ENCODE peak calls at places on chromosomes 5 and 9, in nine cellular contexts. Y, U, Z, N, M, H, K, L and G are unnamed samples.

GRCh38 chr5:31860726-31861432 is 221.9 kb downstream of the PDZD2 start:
- DNase-seq in Y (no peak), U (no peak), Z (no peak), N (no peak), M (no peak), H (no peak), K (no peak), L (no peak), G (no peak)

GRCh38 chr5:16809816-16810502 is 126.1 kb downstream of the MYO10 start:
- DNase-seq in Y (no peak), U (no peak), Z (no peak), N (no peak), M (no peak), H (peak), K (peak), L (peak), G (no peak)

GRCh38 chr5:127909078-127909477 is 174.5 kb upstream of the SLC12A2 start:
- DNase-seq in Y (no peak), U (peak), Z (no peak), N (no peak), M (no peak), H (no peak), K (no peak), L (peak), G (no peak)

GRCh38 chr9:107020040-107020530 is 157.1 kb downstream of the ZNF462 start:
- DNase-seq in Y (peak), U (no peak), Z (peak), N (no peak), M (no peak), H (no peak), K (no peak), L (peak), G (no peak)

GRCh38 chr5:5326126-5326758 is 96.2 kb upstream of the ICE1 start:
- DNase-seq in Y (no peak), U (no peak), Z (no peak), N (no peak), M (no peak), H (no peak), K (no peak), L (no peak), G (no peak)

GRCh38 chr5:121174351-121174750 is 677.3 kb upstream of the FTMT start:
- DNase-seq in Y (no peak), U (no peak), Z (no peak), N (no peak), M (no peak), H (no peak), K (no peak), L (peak), G (no peak)

GRCh38 chr9:94864862-94865435 is 138.4 kb downstream of the AOPEP start:
- DNase-seq in Y (no peak), U (no peak), Z (no peak), N (no peak), M (no peak), H (no peak), K (no peak), L (no peak), G (no peak)

GRCh38 chr9:135479469-135480052 is at the start of gene PPP1R26:
- DNase-seq in Y (no peak), U (no peak), Z (no peak), N (no peak), M (peak), H (no peak), K (no peak), L (no peak), G (no peak)

GRCh38 chr5:138949223-138949574 is 74.1 kb upstream of the LRRTM2 start:
- DNase-seq in Y (no peak), U (no peak), Z (no peak), N (no peak), M (no peak), H (no peak), K (no peak), L (no peak), G (no peak)

GRCh38 chr9:111691686-111692329 is 30.4 kb downstream of the GNG10 start:
- DNase-seq in Y (no peak), U (no peak), Z (no peak), N (no peak), M (no peak), H (no peak), K (no peak), L (peak), G (no peak)

GRCh38 chr9:121122450-121123032 is 47.8 kb downstream of the CNTRL start:
- DNase-seq in Y (no peak), U (no peak), Z (no peak), N (no peak), M (no peak), H (no peak), K (no peak), L (no peak), G (no peak)

GRCh38 chr9:89686134-89686533 is 81.3 kb downstream of the GADD45G start:
- DNase-seq in Y (no peak), U (no peak), Z (no peak), N (no peak), M (peak), H (no peak), K (no peak), L (no peak), G (no peak)

GRCh38 chr5:90434116-90434714 is 24.7 kb upstream of the CETN3 start:
- DNase-seq in Y (no peak), U (peak), Z (no peak), N (no peak), M (no peak), H (no peak), K (peak), L (peak), G (peak)

GRCh38 chr5:167713186-167713585 is 578.3 kb upstream of the WWC1 start:
- DNase-seq in Y (no peak), U (no peak), Z (no peak), N (no peak), M (no peak), H (no peak), K (no peak), L (no peak), G (no peak)

DNA sequence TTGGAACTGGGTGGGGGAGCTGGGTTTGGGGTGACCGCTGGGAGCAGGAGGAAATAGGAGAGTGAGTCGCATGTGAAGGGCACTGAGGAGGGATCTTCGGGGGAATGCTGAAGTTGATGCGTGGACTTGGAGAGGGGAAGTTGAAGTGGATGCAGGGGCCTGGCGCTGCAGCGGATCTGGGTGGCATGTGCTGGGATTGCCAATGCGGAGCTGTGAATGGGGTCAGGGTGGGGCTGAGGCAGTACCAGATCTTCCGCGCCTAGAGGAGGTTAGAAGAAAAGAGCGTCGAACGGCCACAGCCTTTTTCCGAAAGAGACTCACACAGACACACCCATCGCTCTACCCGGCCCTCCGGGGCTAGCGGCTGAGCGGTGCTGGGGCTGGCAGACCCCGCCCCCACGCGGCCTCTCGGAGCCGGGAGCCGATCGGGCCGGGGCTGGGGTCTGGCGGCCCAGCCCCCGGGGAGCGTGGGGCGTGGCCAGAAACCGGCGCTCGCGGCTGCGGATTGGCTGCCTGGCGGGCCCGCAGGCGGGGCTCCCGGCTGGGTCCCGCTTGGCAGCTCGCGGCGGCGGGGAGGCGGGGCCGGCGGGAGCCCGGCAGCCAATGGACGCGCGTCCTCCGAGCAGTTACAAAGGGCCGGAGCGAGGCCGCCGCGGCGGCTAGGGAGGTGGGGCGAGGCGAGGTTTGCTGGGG is at the start of gene TGFBR1:
- DNase-seq in Y (peak), U (peak), Z (peak), N (peak), M (peak), H (peak), K (peak), L (peak), G (peak)
- TF ChIP-seq CTCF in Y (no peak), U (no peak), Z (peak), N (peak), M (peak), H (no peak), K (no peak), L (no peak), G (no peak)

DNA sequence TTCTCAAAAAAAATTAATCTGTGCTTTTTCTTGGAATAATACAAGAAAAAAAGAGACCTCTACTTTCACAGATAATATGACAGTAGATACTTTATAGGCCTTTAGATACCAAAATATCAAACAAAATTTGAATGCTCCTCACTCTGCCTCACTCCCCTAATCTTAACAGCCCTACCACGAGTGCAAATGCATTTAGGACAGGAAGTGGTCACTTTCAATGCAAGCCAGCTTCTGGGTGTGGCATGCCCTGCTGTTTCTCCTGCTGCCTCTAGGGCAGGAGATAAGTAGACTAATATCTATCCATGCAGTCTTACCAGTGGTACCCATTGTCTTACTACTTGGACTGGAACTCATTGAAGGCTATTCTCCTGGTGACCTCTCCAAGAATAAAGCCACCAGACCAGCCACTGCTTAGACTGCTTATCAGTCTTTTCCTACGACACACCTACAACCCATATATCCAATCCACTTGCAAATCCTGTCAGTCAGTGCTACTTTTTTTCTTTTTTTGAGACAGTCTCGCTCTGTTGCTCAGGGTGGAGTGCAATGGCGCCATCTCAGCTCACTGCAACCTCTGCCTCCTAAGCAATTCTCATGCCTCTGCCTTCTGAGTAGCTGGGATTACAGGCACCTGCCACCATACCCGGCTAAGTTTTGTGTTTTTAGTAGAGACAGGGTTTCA is 23.0 kb downstream of the FRRS1L start:
- DNase-seq in Y (no peak), U (no peak), Z (peak), N (no peak), M (no peak), H (no peak), K (no peak), L (peak), G (no peak)
- TF ChIP-seq CTCF in Y (peak), U (peak), Z (no peak), N (no peak), M (no peak), H (no peak), K (no peak), L (peak), G (no peak)

GRCh38 chr5:141855265-141856029 is 22.8 kb downstream of the PCDH1 start:
- DNase-seq in Y (no peak), U (no peak), Z (no peak), N (no peak), M (no peak), H (no peak), K (no peak), L (no peak), G (no peak)

GRCh38 chr5:141856030-141856790 is 22.0 kb downstream of the PCDH1 start:
- DNase-seq in Y (no peak), U (no peak), Z (no peak), N (no peak), M (no peak), H (no peak), K (no peak), L (no peak), G (no peak)

GRCh38 chr5:141851195-141851874 is 26.9 kb downstream of the PCDH1 start:
- DNase-seq in Y (no peak), U (no peak), Z (no peak), N (no peak), M (no peak), H (no peak), K (no peak), L (no peak), G (no peak)

GRCh38 chr5:141852448-141852847 is 25.8 kb downstream of the PCDH1 start:
- DNase-seq in Y (no peak), U (no peak), Z (no peak), N (no peak), M (no peak), H (no peak), K (no peak), L (no peak), G (no peak)

GRCh38 chr5:141853895-141854626 is 24.1 kb downstream of the PCDH1 start:
- DNase-seq in Y (no peak), U (no peak), Z (no peak), N (no peak), M (no peak), H (no peak), K (no peak), L (no peak), G (no peak)
- TF ChIP-seq CTCF in Y (no peak), U (peak), Z (no peak), N (no peak), M (no peak), H (no peak), K (no peak), L (no peak), G (no peak)

DNA sequence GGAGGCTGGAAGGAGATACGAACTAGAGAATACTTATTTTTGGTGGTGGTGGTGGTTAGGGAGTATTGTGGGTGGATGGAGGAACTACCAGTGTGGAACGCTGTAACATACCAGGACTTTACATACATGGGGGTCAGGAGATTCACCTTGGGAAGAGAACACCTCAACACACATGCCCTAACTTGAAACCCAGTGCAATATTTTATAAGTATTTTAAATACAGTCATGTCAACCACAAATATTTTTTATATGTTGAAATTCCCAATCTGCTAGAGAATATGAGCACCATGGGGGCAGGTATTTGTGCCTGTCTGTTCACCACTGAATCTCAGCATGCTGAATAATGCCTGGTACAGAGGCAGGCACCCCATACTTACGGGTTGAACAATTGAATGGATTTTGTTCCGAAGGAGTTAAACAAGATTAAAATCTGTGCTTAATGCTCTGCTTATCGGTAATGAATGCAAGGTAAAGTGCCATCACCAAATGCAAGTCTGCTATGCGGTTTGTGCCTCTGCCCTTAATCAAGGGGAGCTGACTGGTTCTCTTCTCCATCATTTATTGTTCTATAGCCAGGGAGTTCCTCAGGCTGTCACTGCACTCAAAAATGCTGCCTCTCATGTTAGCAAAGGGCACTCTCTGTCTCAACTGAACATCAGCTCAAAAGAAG is 65.3 kb downstream of the RASEF start:
- DNase-seq in Y (no peak), U (no peak), Z (no peak), N (no peak), M (no peak), H (no peak), K (no peak), L (no peak), G (no peak)
- TF ChIP-seq CTCF in Y (no peak), U (no peak), Z (no peak), N (no peak), M (no peak), H (no peak), K (no peak), L (no peak), G (no peak)